ENCODE peak calls at places on chromosome 7, in seven cellular contexts. Y is stomach, D is spleen, V is endothelial cell of umbilical vein, E is body of pancreas, I is right lobe of liver, O is uterus. Q is an unnamed sample.
A peak's percentile ranks its signal among the peaks of the same experiment; 100 is the strongest.

GRCh38 chr7:155344618-155345433 is 47.1 kb downstream of the INSIG1 start:
- DNase-seq in Y (peak; percentile 84), D (peak; percentile 96), V (peak; percentile 70), E (peak; percentile 73), I (peak; percentile 84), O (peak; percentile 81), Q (peak; percentile 84)

GRCh38 chr7:23687011-23687410 is 7.0 kb downstream of the FAM221A start:
- DNase-seq in Y (peak; percentile 79), D (no peak), V (no peak), E (peak; percentile 82), I (no peak), O (no peak), Q (no peak)

GRCh38 chr7:41033526-41033925 is 669.4 kb downstream of the INHBA start:
- DNase-seq in Y (no peak), D (no peak), V (no peak), E (no peak), I (no peak), O (no peak), Q (no peak)

GRCh38 chr7:118250860-118251494 is 26.5 kb downstream of the ANKRD7 start:
- DNase-seq in Y (no peak), D (no peak), V (no peak), E (no peak), I (no peak), O (no peak), Q (no peak)

GRCh38 chr7:3995187-3995586 is 686.9 kb upstream of the FOXK1 start:
- DNase-seq in Y (no peak), D (no peak), V (no peak), E (no peak), I (no peak), O (no peak), Q (no peak)

GRCh38 chr7:70647801-70648491 is 484.0 kb upstream of the GALNT17 start:
- DNase-seq in Y (peak; percentile 40), D (no peak), V (no peak), E (peak; percentile 37), I (no peak), O (no peak), Q (peak; percentile 48)

GRCh38 chr7:80918406-80918805 is 445 bp downstream of the SEMA3C start:
- DNase-seq in Y (no peak), D (no peak), V (no peak), E (no peak), I (no peak), O (no peak), Q (no peak)

GRCh38 chr7:115066050-115066449 is 144.2 kb downstream of the MDFIC start:
- DNase-seq in Y (no peak), D (peak; percentile 47), V (no peak), E (peak; percentile 8), I (no peak), O (no peak), Q (no peak)

GRCh38 chr7:37110641-37111421 is 337.8 kb downstream of the ELMO1 start:
- DNase-seq in Y (no peak), D (no peak), V (no peak), E (no peak), I (no peak), O (no peak), Q (no peak)

GRCh38 chr7:132472463-132473120 is 103.7 kb downstream of the PLXNA4 start:
- DNase-seq in Y (no peak), D (no peak), V (no peak), E (peak; percentile 5), I (no peak), O (peak; percentile 59), Q (no peak)

GRCh38 chr7:91062713-91063112 is 201.5 kb upstream of the FZD1 start:
- DNase-seq in Y (no peak), D (no peak), V (no peak), E (no peak), I (no peak), O (no peak), Q (no peak)

GRCh38 chr7:117323877-117324699 is 1.2 kb upstream of the WNT2 start:
- DNase-seq in Y (no peak), D (peak; percentile 81), V (peak; percentile 21), E (peak; percentile 9), I (peak; percentile 58), O (peak; percentile 73), Q (no peak)

GRCh38 chr7:30166155-30166840 is 31.5 kb downstream of the MTURN start:
- DNase-seq in Y (peak; percentile 41), D (no peak), V (no peak), E (peak; percentile 33), I (no peak), O (no peak), Q (no peak)

GRCh38 chr7:30163231-30163894 is 28.6 kb downstream of the MTURN start:
- DNase-seq in Y (no peak), D (peak; percentile 82), V (peak; percentile 62), E (peak; percentile 38), I (no peak), O (no peak), Q (peak; percentile 48)

GRCh38 chr7:30164567-30164966 is 29.8 kb downstream of the MTURN start:
- DNase-seq in Y (no peak), D (no peak), V (peak; percentile 74), E (peak; percentile 46), I (no peak), O (no peak), Q (no peak)

GRCh38 chr7:30166841-30167235 is 32.1 kb downstream of the MTURN start:
- DNase-seq in Y (no peak), D (no peak), V (no peak), E (no peak), I (no peak), O (no peak), Q (no peak)

GRCh38 chr7:30165590-30165989 is 30.8 kb downstream of the MTURN start:
- DNase-seq in Y (no peak), D (no peak), V (no peak), E (no peak), I (no peak), O (no peak), Q (no peak)
- H3K4me1 ChIP-seq in Y (peaks cover 54% of the 10 kb centered on the region), D (peaks cover 39% of the 10 kb centered on the region), V (peaks cover 31% of the 10 kb centered on the region), E (peaks cover 18% of the 10 kb centered on the region), I (no peaks in the 10 kb centered on the region), O (no peaks in the 10 kb centered on the region), Q (no peaks in the 10 kb centered on the region)

DNA sequence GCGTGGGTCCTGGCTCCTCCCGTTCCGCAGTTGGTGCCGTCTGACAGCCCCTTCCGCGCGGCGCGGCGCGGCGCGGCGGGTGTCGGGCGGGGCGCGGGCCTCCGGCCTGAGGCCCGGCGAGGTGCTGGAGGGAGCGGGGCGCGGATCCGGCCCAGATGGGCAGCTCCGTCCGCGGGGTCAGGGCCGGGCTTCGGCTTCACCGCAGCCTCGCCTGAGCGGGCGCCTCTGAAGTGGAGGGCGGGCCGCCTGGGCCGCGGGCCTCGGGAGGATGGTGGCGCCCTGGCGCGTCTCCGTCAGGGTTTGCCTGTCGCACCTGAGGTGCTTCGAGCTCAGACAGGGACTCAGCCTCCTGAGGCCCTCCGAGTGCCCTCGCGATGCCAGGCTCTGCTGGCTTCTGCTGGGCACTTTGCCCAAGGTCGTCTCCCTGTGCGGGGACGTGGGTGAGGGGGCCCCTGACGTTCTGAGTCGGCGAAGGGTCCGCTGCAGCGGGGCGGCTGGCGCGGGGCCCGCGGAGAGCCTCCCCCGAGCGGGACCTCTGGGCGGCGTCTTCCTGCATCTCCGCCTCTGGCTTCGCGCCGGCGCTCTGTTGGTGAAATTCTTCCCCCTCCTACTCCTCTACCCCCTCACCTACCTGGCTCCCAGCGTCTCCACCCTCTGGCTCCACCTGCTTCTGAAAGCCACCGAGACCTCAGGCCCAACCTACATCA is 471 bp downstream of the ADCK2 start:
- DNase-seq in Y (peak; percentile 81), D (peak; percentile 92), V (peak; percentile 28), E (peak; percentile 76), I (peak; percentile 68), O (peak; percentile 60), Q (peak; percentile 39)
- TF ChIP-seq POLR2A in Y (no peak), D (no peak), V (no peak), E (peak; percentile 65), I (peak; percentile 46), O (no peak), Q (peak; percentile 7)

DNA sequence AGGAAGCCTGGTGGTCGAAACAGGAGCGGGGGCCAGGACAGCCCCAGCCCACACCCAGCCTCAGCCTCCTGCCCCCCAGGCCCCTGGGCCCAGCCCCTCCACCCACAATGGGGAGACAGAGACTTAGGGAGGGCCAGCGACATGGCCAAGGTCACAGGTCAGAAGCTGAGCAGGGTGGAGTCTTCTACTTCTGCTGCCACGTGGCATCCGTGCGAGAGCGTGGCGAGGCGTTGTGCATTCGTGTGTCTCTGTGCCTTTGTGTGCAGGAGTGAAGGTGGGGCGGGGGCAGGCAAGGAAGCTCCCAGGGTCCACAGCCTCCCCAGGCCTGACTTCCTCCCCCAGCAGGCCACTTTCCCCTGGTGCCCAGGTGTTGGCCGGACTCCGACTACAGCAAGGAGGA is 14.1 kb upstream of the GRIFIN start:
- DNase-seq in Y (no peak), D (no peak), V (no peak), E (no peak), I (no peak), O (peak; percentile 22), Q (no peak)
- H3K27ac ChIP-seq in Y (no peak overlapping the region), D (peak overlapping the region; percentile 1), V (no peak overlapping the region), E (no peak overlapping the region), I (no peak overlapping the region), O (peak overlapping the region; percentile 74), Q (no peak overlapping the region)

GRCh38 chr7:43586251-43586900 is 3.5 kb downstream of the STK17A start:
- DNase-seq in Y (no peak), D (no peak), V (peak; percentile 70), E (no peak), I (no peak), O (no peak), Q (no peak)
- H3K4me1 ChIP-seq in Y (peaks cover 77% of the 10 kb centered on the region), D (peaks cover 69% of the 10 kb centered on the region), V (peaks cover 41% of the 10 kb centered on the region), E (peaks cover 61% of the 10 kb centered on the region), I (no peaks in the 10 kb centered on the region), O (no peaks in the 10 kb centered on the region), Q (peaks cover 2% of the 10 kb centered on the region)

DNA sequence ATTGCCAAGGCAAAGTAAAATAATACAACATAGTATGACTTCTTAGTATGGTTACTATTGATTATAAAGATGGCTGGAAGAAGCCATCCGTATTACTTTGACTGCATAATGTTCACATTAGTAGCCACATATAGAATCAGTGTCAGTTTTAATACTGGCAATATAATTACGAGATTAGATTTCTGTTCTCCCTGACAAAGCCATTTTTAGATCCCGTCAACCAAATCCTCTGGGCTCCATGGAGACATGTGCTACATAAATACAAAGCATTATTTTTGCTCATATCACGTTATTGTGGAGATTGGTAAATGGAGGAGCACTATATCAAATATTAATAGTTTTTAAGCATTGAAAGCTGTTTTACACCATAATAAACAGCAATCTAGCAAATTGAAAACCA is 124.0 kb downstream of the MAGI2 start:
- DNase-seq in Y (no peak), D (no peak), V (no peak), E (no peak), I (no peak), O (no peak), Q (no peak)
- TF ChIP-seq POLR2A in Y (no peak), D (no peak), V (no peak), E (no peak), I (no peak), O (no peak), Q (no peak)

GRCh38 chr7:151405588-151405987 is 4.2 kb downstream of the WDR86 start:
- DNase-seq in Y (no peak), D (no peak), V (no peak), E (no peak), I (no peak), O (no peak), Q (no peak)
- H3K27ac ChIP-seq in Y (no peak overlapping the region), D (peak overlapping the region; percentile 93), V (no peak overlapping the region), E (no peak overlapping the region), I (no peak overlapping the region), O (no peak overlapping the region), Q (no peak overlapping the region)

GRCh38 chr7:92652536-92652935 is 62.3 kb upstream of the FAM133B start:
- DNase-seq in Y (no peak), D (no peak), V (no peak), E (no peak), I (no peak), O (no peak), Q (no peak)
- H3K4me1 ChIP-seq in Y (peaks cover 16% of the 10 kb centered on the region), D (no peaks in the 10 kb centered on the region), V (no peaks in the 10 kb centered on the region), E (peaks cover 12% of the 10 kb centered on the region), I (no peaks in the 10 kb centered on the region), O (no peaks in the 10 kb centered on the region), Q (no peaks in the 10 kb centered on the region)